ENCODE peak calls at places on chromosomes 13 and 19, in eight cellular contexts. O is stimulated activated CD4-positive, alpha-beta T cell treated with anti-CD3 and anti-CD28 coated beads, Interleukin-1b, Interleukin-23, amount 100 ng/mL, for 1 hour; T is germinal center; N is iPS DF 19.7; U is neural progenitor cell; C is HS-5; R is activated T-cell treated with anti-CD3 and anti-CD28 coated beads, Interleukin-2, amount 50 U/mL, for 72 hours; X is mesendoderm. Y is an unnamed sample.

GRCh38 chr13:78603240-78603947 is at the start of gene POU4F1:
- DNase-seq in X (peak), C (no peak), U (peak), T (peak), R (peak), N (no peak), O (no peak), Y (peak)

GRCh38 chr19:46659151-46660007 is 1.6 kb downstream of the DACT3 start:
- DNase-seq in X (peak), N (no peak), O (no peak), R (no peak), U (peak), C (no peak), T (no peak), Y (peak)

GRCh38 chr13:28401303-28402056 is 93.4 kb downstream of the FLT1 start:
- DNase-seq in T (no peak), N (no peak), U (no peak), O (no peak), X (no peak), R (no peak), C (peak), Y (no peak)

GRCh38 chr19:888615-889385 is 4.2 kb downstream of the MED16 start:
- DNase-seq in R (peak), U (no peak), C (no peak), O (no peak), N (no peak), T (no peak), X (no peak), Y (no peak)

GRCh38 chr13:59950201-59950730 is 213.5 kb downstream of the DIAPH3 start:
- DNase-seq in C (no peak), N (no peak), O (no peak), X (no peak), R (no peak), U (no peak), T (no peak), Y (no peak)

GRCh38 chr19:14433454-14434156 is 499 bp downstream of the PKN1 start:
- DNase-seq in N (no peak), U (peak), T (peak), O (no peak), R (peak), X (no peak), C (no peak), Y (peak)

GRCh38 chr19:10431254-10431942 is 11.1 kb downstream of the PDE4A start:
- DNase-seq in O (no peak), C (no peak), U (no peak), N (no peak), X (peak), R (peak), T (peak), Y (no peak)

GRCh38 chr13:39587939-39588338 is 15.1 kb downstream of the LHFPL6 start:
- DNase-seq in U (no peak), C (no peak), R (no peak), T (no peak), N (no peak), O (no peak), X (no peak), Y (no peak)

GRCh38 chr19:12872941-12873890 is 8.0 kb downstream of the DNASE2 start:
- DNase-seq in O (no peak), X (peak), R (peak), N (peak), U (peak), C (no peak), T (peak), Y (peak)

GRCh38 chr19:34382471-34382870 is 17.5 kb downstream of the GPI start:
- DNase-seq in N (no peak), C (no peak), T (no peak), X (no peak), U (no peak), R (no peak), O (no peak), Y (no peak)

GRCh38 chr13:73835138-73835721 is 299.0 kb downstream of the KLF12 start:
- DNase-seq in R (no peak), C (peak), U (peak), T (peak), X (peak), N (peak), O (no peak), Y (peak)

GRCh38 chr13:51222510-51223283 is 499 bp downstream of the FAM124A start:
- DNase-seq in C (no peak), O (no peak), X (peak), T (peak), N (no peak), U (peak), R (no peak), Y (peak)

GRCh38 chr19:33906578-33907335 is 110.1 kb downstream of the KCTD15 start:
- DNase-seq in O (no peak), X (peak), U (peak), R (no peak), N (no peak), T (no peak), C (no peak), Y (peak)

GRCh38 chr19:44948763-44949374 is 3.0 kb downstream of the APOC2 start:
- DNase-seq in N (no peak), U (no peak), X (no peak), C (no peak), T (no peak), R (no peak), O (no peak), Y (no peak)

GRCh38 chr19:18456974-18457373 is 19.0 kb upstream of the ISYNA1 start:
- DNase-seq in X (no peak), O (no peak), U (no peak), C (no peak), N (no peak), T (no peak), R (no peak), Y (no peak)

GRCh38 chr19:39557791-39558622 is 18.0 kb upstream of the EID2 start:
- DNase-seq in O (no peak), U (no peak), T (no peak), C (no peak), N (no peak), R (no peak), X (no peak), Y (no peak)

GRCh38 chr13:21309542-21310172 is 133.2 kb downstream of the MRPL57 start:
- DNase-seq in O (no peak), X (no peak), C (no peak), N (no peak), U (no peak), R (no peak), T (no peak), Y (no peak)

GRCh38 chr13:44040070-44040753 is 160.5 kb downstream of the LACC1 start:
- DNase-seq in U (no peak), N (no peak), X (no peak), R (no peak), O (no peak), C (no peak), T (no peak), Y (no peak)

GRCh38 chr19:48513289-48514122 is 1.9 kb upstream of the LMTK3 start:
- DNase-seq in O (peak), N (peak), U (peak), C (no peak), T (peak), X (peak), R (peak), Y (peak)

GRCh38 chr19:5392476-5392875 is 51.9 kb upstream of the PTPRS start:
- DNase-seq in C (no peak), O (no peak), R (no peak), X (no peak), T (no peak), N (no peak), U (no peak), Y (no peak)

GRCh38 chr13:83780201-83780600 is 102.1 kb downstream of the SLITRK1 start:
- DNase-seq in O (no peak), X (peak), N (peak), T (no peak), U (peak), C (no peak), R (no peak), Y (peak)

GRCh38 chr19:372306-372890 is 27.8 kb upstream of the MIER2 start:
- DNase-seq in T (no peak), C (no peak), U (no peak), R (no peak), N (no peak), X (no peak), O (no peak), Y (no peak)

GRCh38 chr13:25300861-25301346 is 521 bp upstream of the NUP58 start:
- DNase-seq in N (no peak), T (peak), C (no peak), X (no peak), U (peak), R (peak), O (no peak), Y (peak)

GRCh38 chr19:6739390-6739883 is at the start of gene TRIP10:
- DNase-seq in R (peak), X (peak), C (no peak), N (no peak), U (peak), T (peak), O (peak), Y (peak)

GRCh38 chr19:48629599-48630288 is 7.4 kb downstream of the DBP start:
- DNase-seq in R (no peak), N (no peak), U (peak), X (peak), T (no peak), C (no peak), O (no peak), Y (peak)

GRCh38 chr19:45352471-45352870 is 11.9 kb downstream of the KLC3 start:
- DNase-seq in N (no peak), X (no peak), O (no peak), U (no peak), T (no peak), R (no peak), C (no peak), Y (no peak)